ENCODE peak calls at places on chromosomes 13 and 19, in seven cellular contexts. One of them, this sample, is unnamed.

GRCh38 chr13:28531195-28531955 is 36.4 kb upstream of the FLT1 start:
- DNase-seq in astrocyte of the cerebellum: no peak
- DNase-seq in epithelial cell of proximal tubule: no peak
- DNase-seq in heart right ventricle: peak; percentile 72
- DNase-seq in brain microvascular endothelial cell: peak; percentile 13
- DNase-seq in left ventricle myocardium inferior: peak; percentile 61
- DNase-seq in thoracic aorta: no peak
- DNase-seq in this sample: no peak

GRCh38 chr13:50421457-50422130 is 406.4 kb downstream of the KCNRG start:
- DNase-seq in epithelial cell of proximal tubule: no peak
- DNase-seq in brain microvascular endothelial cell: no peak
- DNase-seq in heart right ventricle: no peak
- DNase-seq in thoracic aorta: no peak
- DNase-seq in left ventricle myocardium inferior: no peak
- DNase-seq in astrocyte of the cerebellum: no peak
- DNase-seq in this sample: no peak

GRCh38 chr19:48859711-48860572 is 8.5 kb downstream of the PLEKHA4 start:
- DNase-seq in astrocyte of the cerebellum: no peak
- DNase-seq in brain microvascular endothelial cell: no peak
- DNase-seq in heart right ventricle: no peak
- DNase-seq in thoracic aorta: no peak
- DNase-seq in left ventricle myocardium inferior: peak; percentile 20
- DNase-seq in epithelial cell of proximal tubule: no peak
- DNase-seq in this sample: no peak

GRCh38 chr13:65582160-65582559 is 1648.0 kb downstream of the PCDH9 start:
- DNase-seq in left ventricle myocardium inferior: no peak
- DNase-seq in astrocyte of the cerebellum: no peak
- DNase-seq in thoracic aorta: no peak
- DNase-seq in brain microvascular endothelial cell: no peak
- DNase-seq in heart right ventricle: no peak
- DNase-seq in epithelial cell of proximal tubule: no peak
- DNase-seq in this sample: no peak

GRCh38 chr13:74661851-74662250 is 527.6 kb upstream of the KLF12 start:
- DNase-seq in brain microvascular endothelial cell: no peak
- DNase-seq in thoracic aorta: no peak
- DNase-seq in astrocyte of the cerebellum: no peak
- DNase-seq in left ventricle myocardium inferior: no peak
- DNase-seq in heart right ventricle: no peak
- DNase-seq in epithelial cell of proximal tubule: no peak
- DNase-seq in this sample: no peak

GRCh38 chr19:676343-677105 is at the start of gene FSTL3:
- DNase-seq in thoracic aorta: no peak
- DNase-seq in brain microvascular endothelial cell: peak; percentile 25
- DNase-seq in heart right ventricle: peak; percentile 60
- DNase-seq in epithelial cell of proximal tubule: no peak
- DNase-seq in left ventricle myocardium inferior: no peak
- DNase-seq in astrocyte of the cerebellum: no peak
- DNase-seq in this sample: no peak

GRCh38 chr13:73365681-73366080 is 306.9 kb downstream of the KLF5 start:
- DNase-seq in epithelial cell of proximal tubule: peak; percentile 81
- DNase-seq in left ventricle myocardium inferior: no peak
- DNase-seq in heart right ventricle: no peak
- DNase-seq in brain microvascular endothelial cell: no peak
- DNase-seq in astrocyte of the cerebellum: no peak
- DNase-seq in thoracic aorta: no peak
- DNase-seq in this sample: no peak

GRCh38 chr19:49398931-49399330 is 10.9 kb downstream of the KASH5 start:
- DNase-seq in left ventricle myocardium inferior: no peak
- DNase-seq in brain microvascular endothelial cell: no peak
- DNase-seq in thoracic aorta: no peak
- DNase-seq in epithelial cell of proximal tubule: no peak
- DNase-seq in heart right ventricle: no peak
- DNase-seq in astrocyte of the cerebellum: no peak
- DNase-seq in this sample: no peak

GRCh38 chr13:92355213-92355612 is 871.4 kb upstream of the GPC6 start:
- DNase-seq in thoracic aorta: no peak
- DNase-seq in astrocyte of the cerebellum: peak; percentile 2
- DNase-seq in epithelial cell of proximal tubule: no peak
- DNase-seq in heart right ventricle: no peak
- DNase-seq in brain microvascular endothelial cell: peak; percentile 32
- DNase-seq in left ventricle myocardium inferior: no peak
- DNase-seq in this sample: no peak

GRCh38 chr19:40721140-40721486 is 4.2 kb downstream of the ITPKC start:
- DNase-seq in heart right ventricle: no peak
- DNase-seq in epithelial cell of proximal tubule: no peak
- DNase-seq in brain microvascular endothelial cell: no peak
- DNase-seq in astrocyte of the cerebellum: no peak
- DNase-seq in left ventricle myocardium inferior: no peak
- DNase-seq in thoracic aorta: no peak
- DNase-seq in this sample: no peak

GRCh38 chr13:70171151-70171550 is 62.9 kb upstream of the KLHL1 start:
- DNase-seq in heart right ventricle: no peak
- DNase-seq in thoracic aorta: no peak
- DNase-seq in epithelial cell of proximal tubule: no peak
- DNase-seq in left ventricle myocardium inferior: no peak
- DNase-seq in astrocyte of the cerebellum: no peak
- DNase-seq in brain microvascular endothelial cell: no peak
- DNase-seq in this sample: no peak

GRCh38 chr13:107866666-107867623 is 348.4 kb downstream of the LIG4 start:
- DNase-seq in brain microvascular endothelial cell: no peak
- DNase-seq in heart right ventricle: peak; percentile 3
- DNase-seq in left ventricle myocardium inferior: no peak
- DNase-seq in epithelial cell of proximal tubule: no peak
- DNase-seq in astrocyte of the cerebellum: peak; percentile 9
- DNase-seq in thoracic aorta: no peak
- DNase-seq in this sample: no peak

GRCh38 chr19:47446534-47447469 is 24.9 kb downstream of the SLC8A2 start:
- DNase-seq in thoracic aorta: no peak
- DNase-seq in brain microvascular endothelial cell: no peak
- DNase-seq in heart right ventricle: no peak
- DNase-seq in epithelial cell of proximal tubule: no peak
- DNase-seq in left ventricle myocardium inferior: no peak
- DNase-seq in astrocyte of the cerebellum: no peak
- DNase-seq in this sample: no peak

GRCh38 chr19:40693896-40694295 is 3.4 kb upstream of the NUMBL start:
- DNase-seq in epithelial cell of proximal tubule: no peak
- DNase-seq in astrocyte of the cerebellum: no peak
- DNase-seq in brain microvascular endothelial cell: no peak
- DNase-seq in left ventricle myocardium inferior: no peak
- DNase-seq in heart right ventricle: no peak
- DNase-seq in thoracic aorta: no peak
- DNase-seq in this sample: no peak

GRCh38 chr19:9189538-9189937 is 10.8 kb downstream of the OR7D2 start:
- DNase-seq in epithelial cell of proximal tubule: no peak
- DNase-seq in thoracic aorta: no peak
- DNase-seq in left ventricle myocardium inferior: no peak
- DNase-seq in astrocyte of the cerebellum: no peak
- DNase-seq in brain microvascular endothelial cell: no peak
- DNase-seq in heart right ventricle: no peak
- DNase-seq in this sample: no peak

GRCh38 chr19:11982526-11982925 is 17.7 kb downstream of the ZNF763 start:
- DNase-seq in left ventricle myocardium inferior: no peak
- DNase-seq in epithelial cell of proximal tubule: no peak
- DNase-seq in heart right ventricle: no peak
- DNase-seq in thoracic aorta: no peak
- DNase-seq in astrocyte of the cerebellum: no peak
- DNase-seq in brain microvascular endothelial cell: peak; percentile 4
- DNase-seq in this sample: no peak

GRCh38 chr13:30796833-30797601 is 61.7 kb downstream of the ALOX5AP start:
- DNase-seq in astrocyte of the cerebellum: no peak
- DNase-seq in brain microvascular endothelial cell: peak; percentile 44
- DNase-seq in left ventricle myocardium inferior: no peak
- DNase-seq in heart right ventricle: no peak
- DNase-seq in thoracic aorta: no peak
- DNase-seq in epithelial cell of proximal tubule: no peak
- DNase-seq in this sample: peak; percentile 42

GRCh38 chr13:99386911-99387788 is 80.0 kb upstream of the GPR183 start:
- DNase-seq in astrocyte of the cerebellum: no peak
- DNase-seq in brain microvascular endothelial cell: peak; percentile 29
- DNase-seq in left ventricle myocardium inferior: peak; percentile 45
- DNase-seq in epithelial cell of proximal tubule: no peak
- DNase-seq in heart right ventricle: peak; percentile 62
- DNase-seq in thoracic aorta: no peak
- DNase-seq in this sample: no peak

GRCh38 chr13:59906413-59907027 is 257.2 kb downstream of the DIAPH3 start:
- DNase-seq in epithelial cell of proximal tubule: no peak
- DNase-seq in brain microvascular endothelial cell: peak; percentile 37
- DNase-seq in left ventricle myocardium inferior: no peak
- DNase-seq in heart right ventricle: no peak
- DNase-seq in astrocyte of the cerebellum: peak; percentile 37
- DNase-seq in thoracic aorta: no peak
- DNase-seq in this sample: no peak

GRCh38 chr19:49058592-49058991 is 1.0 kb upstream of the CGB7 start:
- DNase-seq in epithelial cell of proximal tubule: no peak
- DNase-seq in heart right ventricle: no peak
- DNase-seq in left ventricle myocardium inferior: no peak
- DNase-seq in brain microvascular endothelial cell: peak; percentile 40
- DNase-seq in thoracic aorta: no peak
- DNase-seq in astrocyte of the cerebellum: peak; percentile 18
- DNase-seq in this sample: no peak

GRCh38 chr19:19342086-19343015 is 21.7 kb downstream of the MAU2 start:
- DNase-seq in astrocyte of the cerebellum: peak; percentile 16
- DNase-seq in heart right ventricle: peak; percentile 64
- DNase-seq in left ventricle myocardium inferior: peak; percentile 64
- DNase-seq in epithelial cell of proximal tubule: no peak
- DNase-seq in thoracic aorta: no peak
- DNase-seq in brain microvascular endothelial cell: peak; percentile 45
- DNase-seq in this sample: no peak

GRCh38 chr13:99468971-99469545 is 32.2 kb upstream of the TM9SF2 start:
- DNase-seq in heart right ventricle: no peak
- DNase-seq in astrocyte of the cerebellum: no peak
- DNase-seq in brain microvascular endothelial cell: no peak
- DNase-seq in left ventricle myocardium inferior: no peak
- DNase-seq in epithelial cell of proximal tubule: no peak
- DNase-seq in thoracic aorta: no peak
- DNase-seq in this sample: no peak

GRCh38 chr13:48126944-48127814 is 32.3 kb upstream of the MED4 start:
- DNase-seq in epithelial cell of proximal tubule: peak; percentile 56
- DNase-seq in astrocyte of the cerebellum: peak; percentile 59
- DNase-seq in heart right ventricle: peak; percentile 76
- DNase-seq in left ventricle myocardium inferior: peak; percentile 84
- DNase-seq in thoracic aorta: peak; percentile 25
- DNase-seq in brain microvascular endothelial cell: peak; percentile 26
- DNase-seq in this sample: peak; percentile 18

GRCh38 chr13:50745542-50745941 is 98.0 kb downstream of the DLEU7 start:
- DNase-seq in thoracic aorta: no peak
- DNase-seq in epithelial cell of proximal tubule: no peak
- DNase-seq in left ventricle myocardium inferior: no peak
- DNase-seq in astrocyte of the cerebellum: no peak
- DNase-seq in brain microvascular endothelial cell: no peak
- DNase-seq in heart right ventricle: no peak
- DNase-seq in this sample: no peak

GRCh38 chr19:54189020-54189667 is at the start of gene MBOAT7:
- DNase-seq in heart right ventricle: no peak
- DNase-seq in left ventricle myocardium inferior: no peak
- DNase-seq in epithelial cell of proximal tubule: no peak
- DNase-seq in astrocyte of the cerebellum: no peak
- DNase-seq in brain microvascular endothelial cell: no peak
- DNase-seq in thoracic aorta: no peak
- DNase-seq in this sample: no peak
- TF ChIP-seq CTCF in heart right ventricle: no peak
- TF ChIP-seq CTCF in left ventricle myocardium inferior: peak; percentile 44
- TF ChIP-seq CTCF in epithelial cell of proximal tubule: peak; percentile 26
- TF ChIP-seq CTCF in astrocyte of the cerebellum: peak; percentile 11
- TF ChIP-seq CTCF in brain microvascular endothelial cell: peak; percentile 19
- TF ChIP-seq CTCF in thoracic aorta: peak; percentile 36
- TF ChIP-seq CTCF in this sample: peak; percentile 35

DNA sequence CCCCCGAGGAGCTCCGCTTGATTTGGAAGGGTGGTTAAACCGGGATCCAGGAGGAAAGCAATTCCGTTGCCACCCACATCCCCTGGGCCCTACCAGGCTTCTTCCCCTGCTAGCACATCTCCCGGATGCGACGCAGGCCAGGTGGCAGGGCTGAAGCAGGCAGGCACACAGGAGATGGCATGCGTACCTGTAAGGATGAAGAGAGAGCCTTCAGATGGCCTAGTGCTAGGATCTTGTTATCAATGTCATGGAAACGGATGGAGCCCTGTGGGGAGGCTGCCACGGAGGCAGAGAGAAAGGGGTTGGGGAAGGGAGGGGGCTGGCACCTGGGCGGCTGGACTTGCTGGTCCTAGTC is 8.5 kb upstream of the SOX1 start:
- DNase-seq in epithelial cell of proximal tubule: no peak
- DNase-seq in brain microvascular endothelial cell: no peak
- DNase-seq in heart right ventricle: no peak
- DNase-seq in left ventricle myocardium inferior: no peak
- DNase-seq in astrocyte of the cerebellum: no peak
- DNase-seq in thoracic aorta: no peak
- DNase-seq in this sample: no peak
- H3K4me3 ChIP-seq in epithelial cell of proximal tubule: no peak overlapping the region
- H3K4me3 ChIP-seq in brain microvascular endothelial cell: no peak overlapping the region
- H3K4me3 ChIP-seq in heart right ventricle: no peak overlapping the region
- H3K4me3 ChIP-seq in left ventricle myocardium inferior: no peak overlapping the region
- H3K4me3 ChIP-seq in astrocyte of the cerebellum: no peak overlapping the region
- H3K4me3 ChIP-seq in thoracic aorta: no peak overlapping the region
- H3K4me3 ChIP-seq in this sample: no peak overlapping the region

GRCh38 chr13:111661776-111662175 is 341.3 kb downstream of the TEX29 start:
- DNase-seq in left ventricle myocardium inferior: no peak
- DNase-seq in astrocyte of the cerebellum: no peak
- DNase-seq in brain microvascular endothelial cell: no peak
- DNase-seq in epithelial cell of proximal tubule: no peak
- DNase-seq in heart right ventricle: no peak
- DNase-seq in thoracic aorta: no peak
- DNase-seq in this sample: no peak
- TF ChIP-seq CTCF in left ventricle myocardium inferior: no peak
- TF ChIP-seq CTCF in astrocyte of the cerebellum: no peak
- TF ChIP-seq CTCF in brain microvascular endothelial cell: no peak
- TF ChIP-seq CTCF in epithelial cell of proximal tubule: no peak
- TF ChIP-seq CTCF in heart right ventricle: no peak
- TF ChIP-seq CTCF in thoracic aorta: no peak
- TF ChIP-seq CTCF in this sample: no peak

DNA sequence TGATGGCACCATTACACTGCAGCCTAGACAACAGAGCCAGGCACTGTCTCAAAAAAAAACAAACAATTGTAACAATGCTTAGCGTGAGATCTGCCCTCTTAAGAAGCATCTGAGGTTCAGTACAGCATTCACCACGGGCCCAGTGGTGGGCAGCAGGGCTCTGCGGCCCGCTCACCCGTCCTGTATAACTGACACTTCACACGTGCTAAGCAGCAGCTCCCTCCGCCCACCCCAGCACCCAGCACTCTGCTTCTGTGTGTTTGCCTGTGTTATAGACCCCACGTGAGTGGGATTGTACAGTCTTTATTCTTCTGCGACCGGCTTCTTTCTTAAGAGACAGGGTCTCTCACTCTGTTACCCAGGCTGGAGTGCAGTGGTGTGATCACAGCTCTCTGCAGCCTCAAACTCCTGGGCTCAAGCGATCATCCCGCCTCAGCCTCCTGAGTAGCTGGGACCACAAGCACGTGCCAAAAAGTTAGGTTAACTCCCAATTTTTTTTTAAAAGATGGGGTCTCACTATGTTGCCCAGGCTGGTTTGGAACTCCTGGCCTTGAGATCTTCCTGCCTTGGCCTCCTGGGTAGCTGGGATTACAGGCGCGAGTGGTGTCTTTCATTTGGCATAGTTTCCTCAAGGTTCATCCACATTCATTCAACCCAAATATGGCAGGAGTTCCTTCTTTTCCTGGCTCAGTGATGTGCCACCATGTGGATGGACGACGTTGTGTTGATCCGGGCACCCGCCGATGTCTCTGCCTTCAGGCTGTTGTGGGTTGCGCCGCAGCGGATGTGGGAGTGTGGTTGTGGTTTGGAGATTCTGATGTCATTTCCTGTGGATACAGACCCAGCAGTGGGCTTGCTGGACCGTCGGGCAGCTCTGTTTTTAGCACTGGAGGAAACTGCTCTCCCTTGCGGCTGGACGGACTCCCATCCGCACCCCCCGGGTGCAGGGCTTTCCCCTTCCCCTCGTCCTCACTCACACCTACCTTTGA is 170.0 kb downstream of the KDM4B start:
- DNase-seq in thoracic aorta: no peak
- DNase-seq in brain microvascular endothelial cell: peak; percentile 94
- DNase-seq in left ventricle myocardium inferior: no peak
- DNase-seq in heart right ventricle: peak; percentile 57
- DNase-seq in epithelial cell of proximal tubule: no peak
- DNase-seq in astrocyte of the cerebellum: peak; percentile 79
- DNase-seq in this sample: peak; percentile 62
- H3K4me3 ChIP-seq in thoracic aorta: no peak overlapping the region
- H3K4me3 ChIP-seq in brain microvascular endothelial cell: no peak overlapping the region
- H3K4me3 ChIP-seq in left ventricle myocardium inferior: no peak overlapping the region
- H3K4me3 ChIP-seq in heart right ventricle: no peak overlapping the region
- H3K4me3 ChIP-seq in epithelial cell of proximal tubule: no peak overlapping the region
- H3K4me3 ChIP-seq in astrocyte of the cerebellum: no peak overlapping the region
- H3K4me3 ChIP-seq in this sample: no peak overlapping the region

This sample was measured in GM12864.